ENCODE peak calls at places on chromosomes 3 and 15, in seven cellular contexts. One of them, this sample, is unnamed.

GRCh38 chr15:31197497-31198414 is 96.2 kb upstream of the TRPM1 start:
- DNase-seq in stimulated activated CD8-positive, alpha-beta memory T cell treated with anti-CD3 and anti-CD28 coated beads, Interleukin-15, amount 100 ng/mL, for 48 hours: no peak
- DNase-seq in left cardiac atrium: peak
- DNase-seq in Kasumi-1: peak
- DNase-seq in EL: peak
- DNase-seq in stimulated activated CD4-positive, alpha-beta T cell treated with anti-CD3 and anti-CD28 coated beads, Interleukin-1b, Interleukin-23, amount 100 ng/mL, for 1 hour: peak
- DNase-seq in activated T-cell treated with anti-CD3 and anti-CD28 coated beads for 1 hour: peak
- DNase-seq in this sample: peak

GRCh38 chr3:160540546-160540945 is 24.8 kb downstream of the KPNA4 start:
- DNase-seq in stimulated activated CD8-positive, alpha-beta memory T cell treated with anti-CD3 and anti-CD28 coated beads, Interleukin-15, amount 100 ng/mL, for 48 hours: no peak
- DNase-seq in activated T-cell treated with anti-CD3 and anti-CD28 coated beads for 1 hour: no peak
- DNase-seq in Kasumi-1: no peak
- DNase-seq in stimulated activated CD4-positive, alpha-beta T cell treated with anti-CD3 and anti-CD28 coated beads, Interleukin-1b, Interleukin-23, amount 100 ng/mL, for 1 hour: no peak
- DNase-seq in left cardiac atrium: no peak
- DNase-seq in EL: peak
- DNase-seq in this sample: peak

GRCh38 chr3:159560214-159561004 is 428.2 kb upstream of the IL12A start:
- DNase-seq in stimulated activated CD4-positive, alpha-beta T cell treated with anti-CD3 and anti-CD28 coated beads, Interleukin-1b, Interleukin-23, amount 100 ng/mL, for 1 hour: no peak
- DNase-seq in left cardiac atrium: no peak
- DNase-seq in Kasumi-1: no peak
- DNase-seq in EL: no peak
- DNase-seq in stimulated activated CD8-positive, alpha-beta memory T cell treated with anti-CD3 and anti-CD28 coated beads, Interleukin-15, amount 100 ng/mL, for 48 hours: no peak
- DNase-seq in activated T-cell treated with anti-CD3 and anti-CD28 coated beads for 1 hour: no peak
- DNase-seq in this sample: no peak

GRCh38 chr15:56243774-56244236 is at the start of gene RFX7:
- DNase-seq in stimulated activated CD4-positive, alpha-beta T cell treated with anti-CD3 and anti-CD28 coated beads, Interleukin-1b, Interleukin-23, amount 100 ng/mL, for 1 hour: peak
- DNase-seq in stimulated activated CD8-positive, alpha-beta memory T cell treated with anti-CD3 and anti-CD28 coated beads, Interleukin-15, amount 100 ng/mL, for 48 hours: peak
- DNase-seq in Kasumi-1: peak
- DNase-seq in EL: peak
- DNase-seq in activated T-cell treated with anti-CD3 and anti-CD28 coated beads for 1 hour: peak
- DNase-seq in left cardiac atrium: peak
- DNase-seq in this sample: peak

GRCh38 chr3:134350861-134351311 is 23.4 kb downstream of the AMOTL2 start:
- DNase-seq in Kasumi-1: no peak
- DNase-seq in stimulated activated CD4-positive, alpha-beta T cell treated with anti-CD3 and anti-CD28 coated beads, Interleukin-1b, Interleukin-23, amount 100 ng/mL, for 1 hour: no peak
- DNase-seq in EL: peak
- DNase-seq in activated T-cell treated with anti-CD3 and anti-CD28 coated beads for 1 hour: no peak
- DNase-seq in left cardiac atrium: peak
- DNase-seq in stimulated activated CD8-positive, alpha-beta memory T cell treated with anti-CD3 and anti-CD28 coated beads, Interleukin-15, amount 100 ng/mL, for 48 hours: no peak
- DNase-seq in this sample: no peak

GRCh38 chr3:146187334-146187950 is 26.5 kb upstream of the PLOD2 start:
- DNase-seq in stimulated activated CD4-positive, alpha-beta T cell treated with anti-CD3 and anti-CD28 coated beads, Interleukin-1b, Interleukin-23, amount 100 ng/mL, for 1 hour: no peak
- DNase-seq in left cardiac atrium: no peak
- DNase-seq in Kasumi-1: peak
- DNase-seq in EL: peak
- DNase-seq in stimulated activated CD8-positive, alpha-beta memory T cell treated with anti-CD3 and anti-CD28 coated beads, Interleukin-15, amount 100 ng/mL, for 48 hours: no peak
- DNase-seq in activated T-cell treated with anti-CD3 and anti-CD28 coated beads for 1 hour: no peak
- DNase-seq in this sample: peak

GRCh38 chr3:33145901-33146580 is 32.2 kb downstream of the CRTAP start:
- DNase-seq in EL: no peak
- DNase-seq in Kasumi-1: no peak
- DNase-seq in stimulated activated CD8-positive, alpha-beta memory T cell treated with anti-CD3 and anti-CD28 coated beads, Interleukin-15, amount 100 ng/mL, for 48 hours: no peak
- DNase-seq in activated T-cell treated with anti-CD3 and anti-CD28 coated beads for 1 hour: no peak
- DNase-seq in left cardiac atrium: no peak
- DNase-seq in stimulated activated CD4-positive, alpha-beta T cell treated with anti-CD3 and anti-CD28 coated beads, Interleukin-1b, Interleukin-23, amount 100 ng/mL, for 1 hour: no peak
- DNase-seq in this sample: no peak

GRCh38 chr15:78402056-78402610 is 35.9 kb upstream of the IREB2 start:
- DNase-seq in stimulated activated CD8-positive, alpha-beta memory T cell treated with anti-CD3 and anti-CD28 coated beads, Interleukin-15, amount 100 ng/mL, for 48 hours: no peak
- DNase-seq in Kasumi-1: no peak
- DNase-seq in stimulated activated CD4-positive, alpha-beta T cell treated with anti-CD3 and anti-CD28 coated beads, Interleukin-1b, Interleukin-23, amount 100 ng/mL, for 1 hour: no peak
- DNase-seq in left cardiac atrium: no peak
- DNase-seq in activated T-cell treated with anti-CD3 and anti-CD28 coated beads for 1 hour: no peak
- DNase-seq in EL: no peak
- DNase-seq in this sample: no peak

GRCh38 chr15:89362203-89363101 is 27.8 kb upstream of the POLG start:
- DNase-seq in stimulated activated CD4-positive, alpha-beta T cell treated with anti-CD3 and anti-CD28 coated beads, Interleukin-1b, Interleukin-23, amount 100 ng/mL, for 1 hour: no peak
- DNase-seq in left cardiac atrium: no peak
- DNase-seq in stimulated activated CD8-positive, alpha-beta memory T cell treated with anti-CD3 and anti-CD28 coated beads, Interleukin-15, amount 100 ng/mL, for 48 hours: no peak
- DNase-seq in activated T-cell treated with anti-CD3 and anti-CD28 coated beads for 1 hour: no peak
- DNase-seq in EL: no peak
- DNase-seq in Kasumi-1: no peak
- DNase-seq in this sample: no peak

GRCh38 chr3:111252795-111253194 is 181.2 kb downstream of the NECTIN3 start:
- DNase-seq in stimulated activated CD8-positive, alpha-beta memory T cell treated with anti-CD3 and anti-CD28 coated beads, Interleukin-15, amount 100 ng/mL, for 48 hours: no peak
- DNase-seq in EL: peak
- DNase-seq in left cardiac atrium: no peak
- DNase-seq in activated T-cell treated with anti-CD3 and anti-CD28 coated beads for 1 hour: no peak
- DNase-seq in Kasumi-1: peak
- DNase-seq in stimulated activated CD4-positive, alpha-beta T cell treated with anti-CD3 and anti-CD28 coated beads, Interleukin-1b, Interleukin-23, amount 100 ng/mL, for 1 hour: no peak
- DNase-seq in this sample: peak

GRCh38 chr3:66053783-66054094 is 15.0 kb upstream of the MAGI1 start:
- DNase-seq in activated T-cell treated with anti-CD3 and anti-CD28 coated beads for 1 hour: no peak
- DNase-seq in stimulated activated CD4-positive, alpha-beta T cell treated with anti-CD3 and anti-CD28 coated beads, Interleukin-1b, Interleukin-23, amount 100 ng/mL, for 1 hour: no peak
- DNase-seq in left cardiac atrium: no peak
- DNase-seq in stimulated activated CD8-positive, alpha-beta memory T cell treated with anti-CD3 and anti-CD28 coated beads, Interleukin-15, amount 100 ng/mL, for 48 hours: no peak
- DNase-seq in Kasumi-1: no peak
- DNase-seq in EL: no peak
- DNase-seq in this sample: no peak

GRCh38 chr3:15295506-15295905 is 36.9 kb downstream of the SH3BP5 start:
- DNase-seq in Kasumi-1: peak
- DNase-seq in activated T-cell treated with anti-CD3 and anti-CD28 coated beads for 1 hour: no peak
- DNase-seq in EL: peak
- DNase-seq in stimulated activated CD8-positive, alpha-beta memory T cell treated with anti-CD3 and anti-CD28 coated beads, Interleukin-15, amount 100 ng/mL, for 48 hours: no peak
- DNase-seq in left cardiac atrium: no peak
- DNase-seq in stimulated activated CD4-positive, alpha-beta T cell treated with anti-CD3 and anti-CD28 coated beads, Interleukin-1b, Interleukin-23, amount 100 ng/mL, for 1 hour: no peak
- DNase-seq in this sample: peak

GRCh38 chr3:18061737-18062136 is 319.3 kb upstream of the TBC1D5 start:
- DNase-seq in EL: peak
- DNase-seq in left cardiac atrium: no peak
- DNase-seq in stimulated activated CD4-positive, alpha-beta T cell treated with anti-CD3 and anti-CD28 coated beads, Interleukin-1b, Interleukin-23, amount 100 ng/mL, for 1 hour: no peak
- DNase-seq in Kasumi-1: no peak
- DNase-seq in stimulated activated CD8-positive, alpha-beta memory T cell treated with anti-CD3 and anti-CD28 coated beads, Interleukin-15, amount 100 ng/mL, for 48 hours: no peak
- DNase-seq in activated T-cell treated with anti-CD3 and anti-CD28 coated beads for 1 hour: no peak
- DNase-seq in this sample: no peak

GRCh38 chr3:183493296-183494045 is 62.0 kb downstream of the KLHL6 start:
- DNase-seq in activated T-cell treated with anti-CD3 and anti-CD28 coated beads for 1 hour: no peak
- DNase-seq in stimulated activated CD8-positive, alpha-beta memory T cell treated with anti-CD3 and anti-CD28 coated beads, Interleukin-15, amount 100 ng/mL, for 48 hours: no peak
- DNase-seq in left cardiac atrium: no peak
- DNase-seq in EL: no peak
- DNase-seq in stimulated activated CD4-positive, alpha-beta T cell treated with anti-CD3 and anti-CD28 coated beads, Interleukin-1b, Interleukin-23, amount 100 ng/mL, for 1 hour: no peak
- DNase-seq in Kasumi-1: no peak
- DNase-seq in this sample: no peak

GRCh38 chr15:48647963-48648362 is 2.5 kb upstream of the FBN1 start:
- DNase-seq in Kasumi-1: peak
- DNase-seq in stimulated activated CD8-positive, alpha-beta memory T cell treated with anti-CD3 and anti-CD28 coated beads, Interleukin-15, amount 100 ng/mL, for 48 hours: no peak
- DNase-seq in stimulated activated CD4-positive, alpha-beta T cell treated with anti-CD3 and anti-CD28 coated beads, Interleukin-1b, Interleukin-23, amount 100 ng/mL, for 1 hour: no peak
- DNase-seq in EL: peak
- DNase-seq in activated T-cell treated with anti-CD3 and anti-CD28 coated beads for 1 hour: no peak
- DNase-seq in left cardiac atrium: no peak
- DNase-seq in this sample: peak

GRCh38 chr15:66008920-66009572 is 139.8 kb downstream of the RAB11A start:
- DNase-seq in Kasumi-1: no peak
- DNase-seq in left cardiac atrium: no peak
- DNase-seq in EL: peak
- DNase-seq in stimulated activated CD8-positive, alpha-beta memory T cell treated with anti-CD3 and anti-CD28 coated beads, Interleukin-15, amount 100 ng/mL, for 48 hours: no peak
- DNase-seq in activated T-cell treated with anti-CD3 and anti-CD28 coated beads for 1 hour: no peak
- DNase-seq in stimulated activated CD4-positive, alpha-beta T cell treated with anti-CD3 and anti-CD28 coated beads, Interleukin-1b, Interleukin-23, amount 100 ng/mL, for 1 hour: no peak
- DNase-seq in this sample: no peak

GRCh38 chr3:27720899-27721716 is 1.0 kb downstream of the EOMES start:
- DNase-seq in stimulated activated CD8-positive, alpha-beta memory T cell treated with anti-CD3 and anti-CD28 coated beads, Interleukin-15, amount 100 ng/mL, for 48 hours: no peak
- DNase-seq in activated T-cell treated with anti-CD3 and anti-CD28 coated beads for 1 hour: no peak
- DNase-seq in Kasumi-1: no peak
- DNase-seq in left cardiac atrium: no peak
- DNase-seq in EL: no peak
- DNase-seq in stimulated activated CD4-positive, alpha-beta T cell treated with anti-CD3 and anti-CD28 coated beads, Interleukin-1b, Interleukin-23, amount 100 ng/mL, for 1 hour: no peak
- DNase-seq in this sample: no peak

GRCh38 chr3:140441006-140441405 is 236.9 kb upstream of the TRIM42 start:
- DNase-seq in Kasumi-1: no peak
- DNase-seq in activated T-cell treated with anti-CD3 and anti-CD28 coated beads for 1 hour: no peak
- DNase-seq in EL: peak
- DNase-seq in stimulated activated CD4-positive, alpha-beta T cell treated with anti-CD3 and anti-CD28 coated beads, Interleukin-1b, Interleukin-23, amount 100 ng/mL, for 1 hour: no peak
- DNase-seq in left cardiac atrium: peak
- DNase-seq in stimulated activated CD8-positive, alpha-beta memory T cell treated with anti-CD3 and anti-CD28 coated beads, Interleukin-15, amount 100 ng/mL, for 48 hours: no peak
- DNase-seq in this sample: peak

GRCh38 chr3:141368925-141369794 is 856 bp downstream of the ZBTB38 start:
- DNase-seq in EL: peak
- DNase-seq in activated T-cell treated with anti-CD3 and anti-CD28 coated beads for 1 hour: no peak
- DNase-seq in stimulated activated CD4-positive, alpha-beta T cell treated with anti-CD3 and anti-CD28 coated beads, Interleukin-1b, Interleukin-23, amount 100 ng/mL, for 1 hour: no peak
- DNase-seq in stimulated activated CD8-positive, alpha-beta memory T cell treated with anti-CD3 and anti-CD28 coated beads, Interleukin-15, amount 100 ng/mL, for 48 hours: no peak
- DNase-seq in left cardiac atrium: no peak
- DNase-seq in Kasumi-1: no peak
- DNase-seq in this sample: peak

GRCh38 chr3:47324278-47324865 is 41.6 kb downstream of the KLHL18 start:
- DNase-seq in left cardiac atrium: peak
- DNase-seq in activated T-cell treated with anti-CD3 and anti-CD28 coated beads for 1 hour: peak
- DNase-seq in EL: peak
- DNase-seq in Kasumi-1: peak
- DNase-seq in stimulated activated CD8-positive, alpha-beta memory T cell treated with anti-CD3 and anti-CD28 coated beads, Interleukin-15, amount 100 ng/mL, for 48 hours: no peak
- DNase-seq in stimulated activated CD4-positive, alpha-beta T cell treated with anti-CD3 and anti-CD28 coated beads, Interleukin-1b, Interleukin-23, amount 100 ng/mL, for 1 hour: peak
- DNase-seq in this sample: peak

GRCh38 chr3:16614033-16615031 is 9.1 kb upstream of the DAZL start:
- DNase-seq in Kasumi-1: no peak
- DNase-seq in stimulated activated CD4-positive, alpha-beta T cell treated with anti-CD3 and anti-CD28 coated beads, Interleukin-1b, Interleukin-23, amount 100 ng/mL, for 1 hour: no peak
- DNase-seq in EL: no peak
- DNase-seq in stimulated activated CD8-positive, alpha-beta memory T cell treated with anti-CD3 and anti-CD28 coated beads, Interleukin-15, amount 100 ng/mL, for 48 hours: no peak
- DNase-seq in activated T-cell treated with anti-CD3 and anti-CD28 coated beads for 1 hour: no peak
- DNase-seq in left cardiac atrium: no peak
- DNase-seq in this sample: no peak

GRCh38 chr15:31537770-31538592 is 211.3 kb downstream of the KLF13 start:
- DNase-seq in Kasumi-1: no peak
- DNase-seq in EL: no peak
- DNase-seq in stimulated activated CD8-positive, alpha-beta memory T cell treated with anti-CD3 and anti-CD28 coated beads, Interleukin-15, amount 100 ng/mL, for 48 hours: no peak
- DNase-seq in left cardiac atrium: no peak
- DNase-seq in stimulated activated CD4-positive, alpha-beta T cell treated with anti-CD3 and anti-CD28 coated beads, Interleukin-1b, Interleukin-23, amount 100 ng/mL, for 1 hour: no peak
- DNase-seq in activated T-cell treated with anti-CD3 and anti-CD28 coated beads for 1 hour: no peak
- DNase-seq in this sample: no peak

GRCh38 chr3:60998855-60999254 is 252.4 kb downstream of the FHIT start:
- DNase-seq in activated T-cell treated with anti-CD3 and anti-CD28 coated beads for 1 hour: no peak
- DNase-seq in stimulated activated CD8-positive, alpha-beta memory T cell treated with anti-CD3 and anti-CD28 coated beads, Interleukin-15, amount 100 ng/mL, for 48 hours: no peak
- DNase-seq in Kasumi-1: no peak
- DNase-seq in left cardiac atrium: no peak
- DNase-seq in stimulated activated CD4-positive, alpha-beta T cell treated with anti-CD3 and anti-CD28 coated beads, Interleukin-1b, Interleukin-23, amount 100 ng/mL, for 1 hour: no peak
- DNase-seq in EL: no peak
- DNase-seq in this sample: no peak

GRCh38 chr3:177196473-177197040 is 725 bp downstream of the TBL1XR1 start:
- DNase-seq in stimulated activated CD8-positive, alpha-beta memory T cell treated with anti-CD3 and anti-CD28 coated beads, Interleukin-15, amount 100 ng/mL, for 48 hours: no peak
- DNase-seq in EL: peak
- DNase-seq in Kasumi-1: peak
- DNase-seq in left cardiac atrium: no peak
- DNase-seq in activated T-cell treated with anti-CD3 and anti-CD28 coated beads for 1 hour: peak
- DNase-seq in stimulated activated CD4-positive, alpha-beta T cell treated with anti-CD3 and anti-CD28 coated beads, Interleukin-1b, Interleukin-23, amount 100 ng/mL, for 1 hour: no peak
- DNase-seq in this sample: peak

GRCh38 chr3:32089476-32089875 is 16.9 kb upstream of the GPD1L start:
- DNase-seq in stimulated activated CD4-positive, alpha-beta T cell treated with anti-CD3 and anti-CD28 coated beads, Interleukin-1b, Interleukin-23, amount 100 ng/mL, for 1 hour: no peak
- DNase-seq in activated T-cell treated with anti-CD3 and anti-CD28 coated beads for 1 hour: no peak
- DNase-seq in left cardiac atrium: no peak
- DNase-seq in Kasumi-1: no peak
- DNase-seq in EL: no peak
- DNase-seq in stimulated activated CD8-positive, alpha-beta memory T cell treated with anti-CD3 and anti-CD28 coated beads, Interleukin-15, amount 100 ng/mL, for 48 hours: no peak
- DNase-seq in this sample: no peak

GRCh38 chr3:72470899-72471298 is 377.3 kb downstream of the SHQ1 start:
- DNase-seq in activated T-cell treated with anti-CD3 and anti-CD28 coated beads for 1 hour: no peak
- DNase-seq in Kasumi-1: no peak
- DNase-seq in stimulated activated CD8-positive, alpha-beta memory T cell treated with anti-CD3 and anti-CD28 coated beads, Interleukin-15, amount 100 ng/mL, for 48 hours: no peak
- DNase-seq in left cardiac atrium: no peak
- DNase-seq in stimulated activated CD4-positive, alpha-beta T cell treated with anti-CD3 and anti-CD28 coated beads, Interleukin-1b, Interleukin-23, amount 100 ng/mL, for 1 hour: no peak
- DNase-seq in EL: no peak
- DNase-seq in this sample: no peak

GRCh38 chr15:78047631-78048409 is 29.7 kb downstream of the TBC1D2B start:
- DNase-seq in stimulated activated CD4-positive, alpha-beta T cell treated with anti-CD3 and anti-CD28 coated beads, Interleukin-1b, Interleukin-23, amount 100 ng/mL, for 1 hour: no peak
- DNase-seq in stimulated activated CD8-positive, alpha-beta memory T cell treated with anti-CD3 and anti-CD28 coated beads, Interleukin-15, amount 100 ng/mL, for 48 hours: no peak
- DNase-seq in activated T-cell treated with anti-CD3 and anti-CD28 coated beads for 1 hour: no peak
- DNase-seq in left cardiac atrium: peak
- DNase-seq in EL: peak
- DNase-seq in Kasumi-1: peak
- DNase-seq in this sample: peak

GRCh38 chr15:46461416-46461815 is 826.6 kb downstream of the SQOR start:
- DNase-seq in EL: peak
- DNase-seq in Kasumi-1: no peak
- DNase-seq in stimulated activated CD4-positive, alpha-beta T cell treated with anti-CD3 and anti-CD28 coated beads, Interleukin-1b, Interleukin-23, amount 100 ng/mL, for 1 hour: no peak
- DNase-seq in left cardiac atrium: no peak
- DNase-seq in stimulated activated CD8-positive, alpha-beta memory T cell treated with anti-CD3 and anti-CD28 coated beads, Interleukin-15, amount 100 ng/mL, for 48 hours: no peak
- DNase-seq in activated T-cell treated with anti-CD3 and anti-CD28 coated beads for 1 hour: no peak
- DNase-seq in this sample: no peak

GRCh38 chr3:152719264-152719663 is 115.7 kb upstream of the P2RY1 start:
- DNase-seq in Kasumi-1: peak
- DNase-seq in left cardiac atrium: no peak
- DNase-seq in stimulated activated CD4-positive, alpha-beta T cell treated with anti-CD3 and anti-CD28 coated beads, Interleukin-1b, Interleukin-23, amount 100 ng/mL, for 1 hour: no peak
- DNase-seq in activated T-cell treated with anti-CD3 and anti-CD28 coated beads for 1 hour: no peak
- DNase-seq in EL: peak
- DNase-seq in stimulated activated CD8-positive, alpha-beta memory T cell treated with anti-CD3 and anti-CD28 coated beads, Interleukin-15, amount 100 ng/mL, for 48 hours: no peak
- DNase-seq in this sample: peak

GRCh38 chr3:181698263-181698944 is 13.3 kb upstream of the SOX2 start:
- DNase-seq in left cardiac atrium: no peak
- DNase-seq in activated T-cell treated with anti-CD3 and anti-CD28 coated beads for 1 hour: no peak
- DNase-seq in stimulated activated CD8-positive, alpha-beta memory T cell treated with anti-CD3 and anti-CD28 coated beads, Interleukin-15, amount 100 ng/mL, for 48 hours: no peak
- DNase-seq in Kasumi-1: no peak
- DNase-seq in stimulated activated CD4-positive, alpha-beta T cell treated with anti-CD3 and anti-CD28 coated beads, Interleukin-1b, Interleukin-23, amount 100 ng/mL, for 1 hour: no peak
- DNase-seq in EL: no peak
- DNase-seq in this sample: no peak

GRCh38 chr15:73366766-73367623 is 1.8 kb downstream of the HCN4 start:
- DNase-seq in EL: no peak
- DNase-seq in stimulated activated CD4-positive, alpha-beta T cell treated with anti-CD3 and anti-CD28 coated beads, Interleukin-1b, Interleukin-23, amount 100 ng/mL, for 1 hour: no peak
- DNase-seq in left cardiac atrium: no peak
- DNase-seq in Kasumi-1: no peak
- DNase-seq in activated T-cell treated with anti-CD3 and anti-CD28 coated beads for 1 hour: no peak
- DNase-seq in stimulated activated CD8-positive, alpha-beta memory T cell treated with anti-CD3 and anti-CD28 coated beads, Interleukin-15, amount 100 ng/mL, for 48 hours: no peak
- DNase-seq in this sample: no peak

This sample was measured in choroid plexus epithelial cell.